ENCODE peak calls at places on chromosomes 1 and 21, in four cellular contexts. One of them, this sample, is unnamed.

GRCh38 chr1:184691719-184692324 is 62.8 kb downstream of the EDEM3 start:
- DNase-seq in H9: no peak
- DNase-seq in IMR-90: peak
- DNase-seq in H1: no peak
- DNase-seq in this sample: peak

GRCh38 chr1:36794460-36794859 is 239.9 kb downstream of the GRIK3 start:
- DNase-seq in H9: no peak
- DNase-seq in IMR-90: no peak
- DNase-seq in H1: no peak
- DNase-seq in this sample: no peak

GRCh38 chr1:61182049-61182448 is 99.7 kb downstream of the NFIA start:
- DNase-seq in H9: no peak
- DNase-seq in IMR-90: peak
- DNase-seq in H1: no peak
- DNase-seq in this sample: no peak

GRCh38 chr1:155126494-155127104 is 1.1 kb upstream of the EFNA1 start:
- DNase-seq in H9: peak
- DNase-seq in IMR-90: peak
- DNase-seq in H1: peak
- DNase-seq in this sample: peak

GRCh38 chr1:226706664-226707063 is 32.4 kb downstream of the ITPKB start:
- DNase-seq in H9: no peak
- DNase-seq in IMR-90: no peak
- DNase-seq in H1: no peak
- DNase-seq in this sample: no peak

GRCh38 chr1:98556521-98557158 is 104.9 kb upstream of the SNX7 start:
- DNase-seq in H9: no peak
- DNase-seq in IMR-90: peak
- DNase-seq in H1: no peak
- DNase-seq in this sample: peak

GRCh38 chr1:45493116-45493697 is 2.2 kb upstream of the TESK2 start:
- DNase-seq in H9: peak
- DNase-seq in IMR-90: peak
- DNase-seq in H1: peak
- DNase-seq in this sample: peak

GRCh38 chr1:207659545-207660148 is 14.7 kb downstream of the CR1L start:
- DNase-seq in H9: no peak
- DNase-seq in IMR-90: no peak
- DNase-seq in H1: no peak
- DNase-seq in this sample: no peak

GRCh38 chr1:174451408-174451807 is 3.6 kb downstream of the GPR52 start:
- DNase-seq in H9: no peak
- DNase-seq in IMR-90: no peak
- DNase-seq in H1: no peak
- DNase-seq in this sample: peak

GRCh38 chr1:103145449-103145848 is 37.1 kb upstream of the COL11A1 start:
- DNase-seq in H9: no peak
- DNase-seq in IMR-90: no peak
- DNase-seq in H1: no peak
- DNase-seq in this sample: no peak

GRCh38 chr1:103142466-103142865 is 34.1 kb upstream of the COL11A1 start:
- DNase-seq in H9: no peak
- DNase-seq in IMR-90: no peak
- DNase-seq in H1: no peak
- DNase-seq in this sample: no peak

GRCh38 chr1:103146143-103146542 is 37.8 kb upstream of the COL11A1 start:
- DNase-seq in H9: no peak
- DNase-seq in IMR-90: no peak
- DNase-seq in H1: no peak
- DNase-seq in this sample: no peak

DNA sequence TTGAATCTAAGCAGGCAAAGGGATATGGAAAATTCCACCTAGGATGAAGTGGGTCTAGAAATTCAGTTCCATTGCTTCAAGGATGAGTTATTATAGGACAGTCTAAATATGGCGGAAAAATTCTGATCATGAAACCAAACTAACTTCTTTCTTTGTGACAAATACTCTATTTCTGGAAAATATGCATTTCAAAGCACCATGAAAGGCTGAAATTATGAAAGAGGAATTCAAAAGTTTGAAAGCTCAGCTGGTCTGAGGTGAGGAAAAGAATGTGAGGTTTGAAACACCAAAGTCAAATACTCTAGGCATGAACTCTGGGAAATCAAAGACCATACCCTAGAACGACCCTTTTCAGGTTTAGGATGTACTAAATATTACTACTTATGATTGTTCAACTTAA is 36.4 kb upstream of the COL11A1 start:
- DNase-seq in H9: no peak
- DNase-seq in IMR-90: no peak
- DNase-seq in H1: no peak
- DNase-seq in this sample: no peak
- H3K56ac ChIP-seq in H9: no peak
- H3K56ac ChIP-seq in IMR-90: no peak
- H3K56ac ChIP-seq in H1: no peak
- H3K56ac ChIP-seq in this sample: no peak

DNA sequence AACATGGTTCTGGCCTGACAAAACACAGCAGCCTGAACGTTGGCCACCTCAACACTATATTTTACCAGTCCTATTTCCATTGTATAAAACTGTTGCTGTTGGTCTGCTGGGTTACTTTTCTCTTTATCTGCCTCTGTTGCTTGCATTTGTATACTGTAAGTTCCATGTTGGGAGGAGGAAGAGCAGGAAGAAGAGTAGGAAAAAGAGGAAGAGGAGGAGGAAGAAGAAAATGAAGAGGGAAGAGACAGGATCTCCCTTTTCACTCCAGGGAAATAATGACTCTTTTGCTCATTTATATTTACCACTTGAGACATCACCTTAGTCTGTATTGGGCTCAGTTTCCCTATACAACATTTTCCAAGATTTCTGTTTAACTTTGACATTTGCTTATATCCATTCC is 134.2 kb downstream of the PTPRC start:
- DNase-seq in H9: no peak
- DNase-seq in IMR-90: no peak
- DNase-seq in H1: no peak
- DNase-seq in this sample: no peak
- H3K56ac ChIP-seq in H9: no peak
- H3K56ac ChIP-seq in IMR-90: no peak
- H3K56ac ChIP-seq in H1: no peak
- H3K56ac ChIP-seq in this sample: no peak

GRCh38 chr1:221200464-221200863 is 321.2 kb downstream of the HLX start:
- DNase-seq in H9: no peak
- DNase-seq in IMR-90: no peak
- DNase-seq in H1: no peak
- DNase-seq in this sample: no peak
- H3K56ac ChIP-seq in H9: no peak
- H3K56ac ChIP-seq in IMR-90: no peak
- H3K56ac ChIP-seq in H1: no peak
- H3K56ac ChIP-seq in this sample: no peak

GRCh38 chr1:12072741-12073140 is 9.6 kb downstream of the TNFRSF8 start:
- DNase-seq in H9: no peak
- DNase-seq in IMR-90: no peak
- DNase-seq in H1: no peak
- DNase-seq in this sample: no peak
- H3K56ac ChIP-seq in H9: no peak
- H3K56ac ChIP-seq in IMR-90: no peak
- H3K56ac ChIP-seq in H1: no peak
- H3K56ac ChIP-seq in this sample: no peak

GRCh38 chr21:20774737-20775136 is 223.5 kb upstream of the NCAM2 start:
- DNase-seq in H9: no peak
- DNase-seq in IMR-90: no peak
- DNase-seq in H1: no peak
- DNase-seq in this sample: no peak
- H3K56ac ChIP-seq in H9: no peak
- H3K56ac ChIP-seq in IMR-90: no peak
- H3K56ac ChIP-seq in H1: no peak
- H3K56ac ChIP-seq in this sample: no peak